ENCODE peak calls at places on chromosomes 11 and 22, in nine cellular contexts. G, L, I, X, E, K, A, C and B are unnamed samples.

GRCh38 chr11:131770801-131771200 is 400.4 kb downstream of the NTM start:
- DNase-seq in K (peak; percentile 55), X (no peak), E (no peak), L (no peak), A (no peak), G (no peak), C (no peak), I (no peak), B (no peak)

GRCh38 chr11:114280696-114281095 is 15.5 kb upstream of the NNMT start:
- DNase-seq in E (no peak), G (peak; percentile 78), C (peak; percentile 41), K (peak; percentile 90), A (peak; percentile 89), X (peak; percentile 49), L (peak; percentile 81), I (peak; percentile 93), B (peak; percentile 85)

GRCh38 chr11:100956321-100956720 is 173.3 kb downstream of the PGR start:
- DNase-seq in X (no peak), L (no peak), G (no peak), E (no peak), K (no peak), A (no peak), C (no peak), I (no peak), B (no peak)

GRCh38 chr22:23243006-23243573 is 62.8 kb downstream of the BCR start:
- DNase-seq in G (no peak), C (no peak), I (no peak), E (no peak), K (no peak), L (no peak), A (no peak), X (no peak), B (no peak)

GRCh38 chr11:68643576-68643975 is 40.8 kb upstream of the GAL start:
- DNase-seq in K (peak; percentile 20), E (no peak), A (no peak), I (peak; percentile 49), G (no peak), X (no peak), L (no peak), C (no peak), B (no peak)

GRCh38 chr11:10715571-10715970 is 22.0 kb upstream of the IRAG1 start:
- DNase-seq in K (no peak), A (no peak), X (no peak), I (no peak), E (no peak), C (no peak), L (no peak), G (no peak), B (no peak)

GRCh38 chr11:76672431-76673163 is 2.0 kb upstream of the LRRC32 start:
- DNase-seq in A (peak; percentile 86), I (no peak), G (no peak), C (no peak), E (no peak), K (no peak), X (no peak), L (no peak), B (no peak)

GRCh38 chr11:62025429-62026105 is 58.1 kb upstream of the FTH1 start:
- DNase-seq in E (no peak), C (peak; percentile 34), X (peak; percentile 94), L (peak; percentile 13), G (peak; percentile 51), A (peak; percentile 77), I (peak; percentile 92), K (peak; percentile 98), B (no peak)

GRCh38 chr22:23803001-23803819 is 16.4 kb downstream of the SMARCB1 start:
- DNase-seq in E (no peak), X (no peak), K (no peak), A (peak; percentile 57), C (no peak), G (no peak), I (no peak), L (no peak), B (no peak)

GRCh38 chr22:22787805-22788459 is 99.7 kb upstream of the IGLL5 start:
- DNase-seq in K (peak; percentile 71), I (peak; percentile 60), G (peak; percentile 78), C (peak; percentile 48), L (no peak), A (peak; percentile 79), X (no peak), E (no peak), B (peak; percentile 78)

GRCh38 chr11:128420943-128421342 is 166.4 kb downstream of the ETS1 start:
- DNase-seq in G (no peak), I (no peak), C (no peak), A (no peak), K (peak; percentile 89), L (no peak), X (no peak), E (no peak), B (no peak)

GRCh38 chr22:25892678-25893077 is 150.7 kb downstream of the MYO18B start:
- DNase-seq in K (no peak), X (no peak), A (no peak), I (no peak), E (no peak), L (no peak), C (no peak), G (no peak), B (no peak)

GRCh38 chr11:10490398-10491232 is 35.6 kb downstream of the AMPD3 start:
- DNase-seq in X (peak; percentile 74), G (peak; percentile 47), E (no peak), I (peak; percentile 97), L (peak; percentile 80), C (peak; percentile 57), K (peak; percentile 99), A (peak; percentile 94), B (no peak)

GRCh38 chr11:128520206-128520885 is 67.0 kb downstream of the ETS1 start:
- DNase-seq in X (no peak), A (no peak), E (no peak), I (no peak), K (peak; percentile 54), L (no peak), G (no peak), C (no peak), B (no peak)

GRCh38 chr11:95563173-95563572 is 226.4 kb downstream of the FAM76B start:
- DNase-seq in K (no peak), E (no peak), I (no peak), X (no peak), A (no peak), G (no peak), L (no peak), C (no peak), B (no peak)
- TF ChIP-seq CTCF in K (no peak), E (no peak), I (no peak), X (no peak), A (no peak), G (no peak), L (no peak), C (no peak), B (no peak)

GRCh38 chr11:12109591-12110196 is 696 bp upstream of the MICAL2 start:
- DNase-seq in K (no peak), I (no peak), X (no peak), C (no peak), A (no peak), G (no peak), L (no peak), E (no peak), B (no peak)
- TF ChIP-seq CTCF in K (no peak), I (no peak), X (no peak), C (no peak), A (no peak), G (no peak), L (no peak), E (no peak), B (no peak)

GRCh38 chr11:66289548-66290331 is 797 bp upstream of the YIF1A start:
- DNase-seq in A (no peak), X (no peak), K (peak; percentile 16), G (peak; percentile 77), L (peak; percentile 59), C (peak; percentile 71), I (peak; percentile 22), E (no peak), B (peak; percentile 83)

GRCh38 chr11:66288138-66288865 is 641 bp downstream of the YIF1A start:
- DNase-seq in I (peak; percentile 25), E (no peak), A (peak; percentile 87), X (peak; percentile 33), K (peak; percentile 33), G (peak; percentile 25), C (no peak), L (no peak), B (no peak)

GRCh38 chr11:66290332-66290629 is 1.3 kb upstream of the YIF1A start:
- DNase-seq in A (no peak), C (no peak), I (no peak), E (no peak), X (no peak), K (no peak), L (no peak), G (no peak), B (no peak)

GRCh38 chr11:66287256-66288137 is 1.4 kb downstream of the YIF1A start:
- DNase-seq in L (no peak), C (no peak), X (no peak), A (peak; percentile 69), I (no peak), K (no peak), G (no peak), E (no peak), B (no peak)

DNA sequence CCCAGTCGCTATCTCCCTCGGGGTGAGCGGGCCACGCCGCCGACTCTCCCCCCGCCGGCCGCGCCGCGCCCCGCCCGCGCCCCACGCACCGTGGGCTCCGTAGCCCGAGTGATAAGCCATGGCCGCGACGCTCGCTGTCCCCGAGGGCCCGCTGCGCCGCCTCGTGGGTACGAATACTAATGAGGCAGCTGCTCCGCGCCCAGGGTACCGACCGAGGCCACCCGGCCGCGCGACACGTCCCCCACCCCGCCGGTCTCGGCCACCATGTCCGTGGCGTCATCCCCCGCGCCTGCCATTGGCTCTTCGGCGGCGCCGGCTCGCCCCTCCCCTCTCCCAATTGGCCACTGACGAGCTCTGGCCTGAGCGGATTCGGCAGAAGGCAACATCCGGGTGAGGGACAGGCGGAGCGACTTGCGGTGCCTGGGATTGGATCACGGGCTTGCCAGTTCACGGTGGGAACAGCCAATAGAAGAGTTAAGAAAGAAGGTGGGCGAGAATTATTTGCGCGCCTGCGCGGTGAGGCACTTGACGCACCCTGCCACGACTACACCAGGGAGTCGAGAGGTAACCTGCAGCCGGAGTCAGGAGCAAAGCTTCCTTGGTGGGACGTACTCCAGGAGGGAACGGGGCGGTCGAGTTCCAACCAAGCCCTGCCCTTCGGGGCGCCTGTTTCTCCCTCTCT is at the start of gene YIF1A:
- DNase-seq in G (peak; percentile 98), C (peak; percentile 98), K (peak; percentile 100), E (peak; percentile 99), I (peak; percentile 100), X (peak; percentile 100), A (peak; percentile 100), L (peak; percentile 99), B (peak; percentile 97)
- TF ChIP-seq CTCF in G (no peak), C (peak; percentile 31), K (no peak), E (no peak), I (no peak), X (no peak), A (no peak), L (no peak), B (no peak)

GRCh38 chr11:39220501-39221230 is 2238.8 kb downstream of the LRRC4C start:
- DNase-seq in E (no peak), L (no peak), C (no peak), K (no peak), G (no peak), X (no peak), I (no peak), A (no peak), B (no peak)
- TF ChIP-seq CTCF in E (no peak), L (no peak), C (no peak), K (no peak), G (no peak), X (no peak), I (no peak), A (no peak), B (no peak)